ENCODE peak calls at places on chromosome 18, in six cellular contexts. J, M, S, G, E and D are unnamed samples.

GRCh38 chr18:26919656-26920055 is 54.1 kb upstream of the AQP4 start:
- DNase-seq in J (no peak), M (peak), S (no peak), G (no peak), E (no peak), D (no peak)

GRCh38 chr18:56276466-56276865 is 361.9 kb downstream of the TXNL1 start:
- DNase-seq in J (no peak), M (no peak), S (no peak), G (no peak), E (no peak), D (no peak)

GRCh38 chr18:45802814-45803492 is 22.5 kb upstream of the SIGLEC15 start:
- DNase-seq in J (no peak), M (peak), S (no peak), G (no peak), E (no peak), D (no peak)

GRCh38 chr18:36942264-36942663 is 113.3 kb downstream of the KIAA1328 start:
- DNase-seq in J (no peak), M (peak), S (peak), G (no peak), E (peak), D (no peak)

GRCh38 chr18:12274793-12275192 is 20.6 kb downstream of the CIDEA start:
- DNase-seq in J (no peak), M (no peak), S (no peak), G (no peak), E (no peak), D (no peak)

GRCh38 chr18:79523738-79524180 is 128.0 kb downstream of the NFATC1 start:
- DNase-seq in J (no peak), M (no peak), S (no peak), G (no peak), E (peak), D (no peak)

GRCh38 chr18:7002107-7002506 is 115.5 kb downstream of the LAMA1 start:
- DNase-seq in J (no peak), M (no peak), S (peak), G (no peak), E (no peak), D (no peak)

GRCh38 chr18:70024829-70025228 is 77.2 kb upstream of the CD226 start:
- DNase-seq in J (no peak), M (no peak), S (no peak), G (no peak), E (no peak), D (no peak)

GRCh38 chr18:46401486-46402115 is 255.4 kb downstream of the LOXHD1 start:
- DNase-seq in J (no peak), M (no peak), S (no peak), G (no peak), E (no peak), D (no peak)

GRCh38 chr18:75141166-75141565 is 67.8 kb downstream of the PTGR3 start:
- DNase-seq in J (no peak), M (no peak), S (no peak), G (no peak), E (no peak), D (no peak)

GRCh38 chr18:24176727-24177416 is 38.0 kb downstream of the CABYR start:
- DNase-seq in J (no peak), M (peak), S (peak), G (peak), E (no peak), D (peak)

GRCh38 chr18:13239557-13239956 is 21.0 kb downstream of the LDLRAD4 start:
- DNase-seq in J (no peak), M (no peak), S (peak), G (no peak), E (no peak), D (peak)

GRCh38 chr18:58567453-58568196 is 61.3 kb downstream of the ALPK2 start:
- DNase-seq in J (no peak), M (peak), S (no peak), G (no peak), E (no peak), D (no peak)

GRCh38 chr18:8625693-8626092 is 16.5 kb downstream of the RAB12 start:
- DNase-seq in J (no peak), M (no peak), S (no peak), G (no peak), E (no peak), D (no peak)

GRCh38 chr18:45636110-45636509 is 20.8 kb downstream of the SLC14A2 start:
- DNase-seq in J (no peak), M (no peak), S (no peak), G (no peak), E (no peak), D (no peak)

GRCh38 chr18:52694804-52695203 is 354.8 kb downstream of the DCC start:
- DNase-seq in J (no peak), M (no peak), S (peak), G (no peak), E (no peak), D (no peak)

GRCh38 chr18:62723666-62724281 is 8.4 kb downstream of the PHLPP1 start:
- DNase-seq in J (no peak), M (no peak), S (no peak), G (no peak), E (no peak), D (no peak)

GRCh38 chr18:39841133-39842041 is 2113.6 kb upstream of the PIK3C3 start:
- DNase-seq in J (no peak), M (peak), S (peak), G (peak), E (no peak), D (peak)

GRCh38 chr18:49238433-49239042 is 221.9 kb downstream of the DYM start:
- DNase-seq in J (no peak), M (peak), S (peak), G (no peak), E (peak), D (no peak)

GRCh38 chr18:62334110-62334509 is 9.0 kb downstream of the TNFRSF11A start:
- DNase-seq in J (no peak), M (peak), S (no peak), G (no peak), E (no peak), D (no peak)

GRCh38 chr18:79242246-79242645 is 153.5 kb upstream of the NFATC1 start:
- DNase-seq in J (no peak), M (no peak), S (no peak), G (no peak), E (no peak), D (no peak)

GRCh38 chr18:62494764-62495163 is 28.1 kb upstream of the ZCCHC2 start:
- DNase-seq in J (no peak), M (no peak), S (no peak), G (no peak), E (no peak), D (no peak)

GRCh38 chr18:48931680-48932461 is 18.9 kb downstream of the SMAD7 start:
- DNase-seq in J (no peak), M (no peak), S (no peak), G (no peak), E (no peak), D (no peak)

GRCh38 chr18:26482567-26482966 is 65.8 kb downstream of the KCTD1 start:
- DNase-seq in J (no peak), M (peak), S (peak), G (no peak), E (no peak), D (no peak)

GRCh38 chr18:78757014-78757413 is 222.6 kb upstream of the SALL3 start:
- DNase-seq in J (no peak), M (no peak), S (no peak), G (no peak), E (no peak), D (no peak)

GRCh38 chr18:59634096-59634495 is 63.1 kb downstream of the CCBE1 start:
- DNase-seq in J (no peak), M (no peak), S (no peak), G (no peak), E (no peak), D (no peak)

GRCh38 chr18:79609021-79609461 is 70.6 kb upstream of the CTDP1 start:
- DNase-seq in J (no peak), M (no peak), S (no peak), G (peak), E (no peak), D (no peak)

GRCh38 chr18:25650201-25650941 is 298.4 kb upstream of the ZNF521 start:
- DNase-seq in J (no peak), M (peak), S (no peak), G (no peak), E (no peak), D (no peak)

GRCh38 chr18:22168360-22168921 is 948 bp upstream of the GATA6 start:
- DNase-seq in J (no peak), M (no peak), S (peak), G (peak), E (no peak), D (peak)

GRCh38 chr18:48949606-48950535 is 894 bp downstream of the SMAD7 start:
- DNase-seq in J (no peak), M (peak), S (peak), G (peak), E (no peak), D (no peak)

GRCh38 chr18:23284629-23285028 is 149.3 kb downstream of the CABLES1 start:
- DNase-seq in J (no peak), M (no peak), S (no peak), G (no peak), E (no peak), D (no peak)

GRCh38 chr18:46624127-46624526 is 32.9 kb downstream of the LOXHD1 start:
- DNase-seq in J (no peak), M (no peak), S (no peak), G (no peak), E (no peak), D (no peak)

GRCh38 chr18:1014951-1015627 is 110.4 kb downstream of the ADCYAP1 start:
- DNase-seq in J (no peak), M (peak), S (no peak), G (no peak), E (no peak), D (no peak)

GRCh38 chr18:30562231-30562630 is 480.3 kb downstream of the DSC3 start:
- DNase-seq in J (no peak), M (no peak), S (no peak), G (no peak), E (no peak), D (no peak)

GRCh38 chr18:50131591-50131990 is 63.4 kb downstream of the MYO5B start:
- DNase-seq in J (no peak), M (no peak), S (no peak), G (no peak), E (no peak), D (no peak)

GRCh38 chr18:6960656-6961055 is 156.9 kb downstream of the LAMA1 start:
- DNase-seq in J (no peak), M (peak), S (no peak), G (no peak), E (no peak), D (no peak)

GRCh38 chr18:45399146-45399545 is 216.1 kb upstream of the SLC14A2 start:
- DNase-seq in J (no peak), M (no peak), S (no peak), G (no peak), E (no peak), D (no peak)